ENCODE peak calls at places on chromosomes 16 and 17, in five cellular contexts. W is A549; C is colonic mucosa; H is naive thymus-derived CD4-positive, alpha-beta T cell; B is endodermal cell. R is an unnamed sample.

GRCh38 chr16:3022697-3023414 is 886 bp downstream of the HCFC1R1 start:
- DNase-seq in W (no peak), C (no peak), H (no peak), B (peak), R (peak)

GRCh38 chr16:79267146-79267545 is 333.4 kb downstream of the MAF start:
- DNase-seq in W (no peak), C (no peak), H (no peak), B (no peak), R (no peak)

GRCh38 chr16:24689128-24689527 is 40.3 kb upstream of the TNRC6A start:
- DNase-seq in W (peak), C (no peak), H (no peak), B (peak), R (no peak)

GRCh38 chr17:62892069-62892675 is 73.9 kb upstream of the TANC2 start:
- DNase-seq in W (no peak), C (no peak), H (no peak), B (no peak), R (no peak)

GRCh38 chr16:20372696-20373095 is 20.2 kb upstream of the UMOD start:
- DNase-seq in W (no peak), C (no peak), H (no peak), B (no peak), R (no peak)

GRCh38 chr16:85912271-85912974 is 13.5 kb downstream of the IRF8 start:
- DNase-seq in W (no peak), C (no peak), H (no peak), B (no peak), R (peak)

GRCh38 chr16:2979669-2980226 is 498 bp downstream of the PKMYT1 start:
- DNase-seq in W (no peak), C (peak), H (no peak), B (peak), R (no peak)

GRCh38 chr16:54241525-54241924 is 45.1 kb downstream of the IRX3 start:
- DNase-seq in W (no peak), C (no peak), H (no peak), B (no peak), R (no peak)

GRCh38 chr17:30405161-30405560 is 26.4 kb downstream of the CPD start:
- DNase-seq in W (no peak), C (no peak), H (no peak), B (no peak), R (no peak)

GRCh38 chr17:80294210-80294609 is 33.6 kb downstream of the RNF213 start:
- DNase-seq in W (no peak), C (peak), H (no peak), B (no peak), R (no peak)

GRCh38 chr17:45949755-45950320 is 49.2 kb upstream of the STH start:
- DNase-seq in W (no peak), C (no peak), H (no peak), B (no peak), R (no peak)

GRCh38 chr17:7132511-7133094 is 18.0 kb upstream of the ASGR2 start:
- DNase-seq in W (no peak), C (no peak), H (peak), B (peak), R (no peak)

GRCh38 chr16:22671301-22672076 is 142.5 kb upstream of the HS3ST2 start:
- DNase-seq in W (no peak), C (no peak), H (no peak), B (peak), R (no peak)

GRCh38 chr16:22670551-22670970 is 143.4 kb upstream of the HS3ST2 start:
- DNase-seq in W (peak), C (no peak), H (no peak), B (peak), R (no peak)

GRCh38 chr16:22672830-22673210 is 141.1 kb upstream of the HS3ST2 start:
- DNase-seq in W (no peak), C (no peak), H (no peak), B (peak), R (no peak)

GRCh38 chr16:22668318-22668717 is 145.6 kb upstream of the HS3ST2 start:
- DNase-seq in W (no peak), C (no peak), H (no peak), B (peak), R (no peak)

DNA sequence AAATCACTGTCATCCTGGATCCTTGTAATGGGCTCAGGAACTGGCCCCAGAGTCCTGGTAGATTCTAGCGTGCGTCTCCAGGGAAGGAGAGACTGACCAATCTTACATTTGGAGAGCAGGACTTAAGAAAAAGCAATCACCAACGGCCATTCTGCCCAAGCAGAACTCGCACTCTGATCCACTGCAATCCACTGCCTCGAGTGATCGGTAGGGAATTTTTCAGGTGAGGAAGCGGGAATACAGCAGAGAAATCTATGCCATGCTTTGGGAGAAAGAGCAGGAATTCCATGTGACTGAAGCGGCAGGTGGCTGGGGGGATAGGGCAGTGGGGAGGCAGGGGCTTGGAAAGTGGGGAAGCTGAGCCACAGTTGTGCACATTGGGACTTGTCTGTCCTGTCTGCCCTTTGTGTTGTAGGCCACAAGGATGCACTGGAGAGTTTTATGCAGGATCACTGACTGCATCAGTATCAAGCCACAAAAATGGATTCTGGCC is 143.9 kb upstream of the HS3ST2 start:
- DNase-seq in W (no peak), C (no peak), H (no peak), B (no peak), R (no peak)
- H3K4me3 ChIP-seq in W (no peak), C (no peak), H (no peak), B (no peak), R (no peak)

GRCh38 chr17:81428945-81429344 is 33.7 kb downstream of the BAHCC1 start:
- DNase-seq in W (no peak), C (no peak), H (no peak), B (no peak), R (no peak)
- H3K4me3 ChIP-seq in W (no peak), C (no peak), H (no peak), B (no peak), R (no peak)

DNA sequence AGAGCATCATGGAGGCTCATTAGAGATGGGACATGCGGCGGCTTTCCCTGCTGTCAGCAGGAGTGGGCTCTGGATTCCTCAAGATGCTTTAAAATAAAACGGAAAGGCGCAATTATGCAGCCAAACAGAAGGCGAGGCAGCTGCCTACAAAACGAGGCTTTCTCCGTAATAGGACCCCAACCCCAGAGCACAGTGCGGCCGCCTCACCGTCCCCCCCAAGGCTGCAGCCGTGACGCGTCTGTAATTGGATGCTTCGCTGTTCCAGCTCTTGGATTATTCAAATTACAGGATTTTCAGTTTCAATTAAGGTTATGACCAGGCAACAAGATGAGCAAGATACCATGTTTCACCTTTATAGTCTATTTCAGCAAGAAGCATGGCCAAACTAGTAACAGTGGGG is 37.2 kb upstream of the ABR start:
- DNase-seq in W (no peak), C (no peak), H (no peak), B (peak), R (no peak)
- H3K4me3 ChIP-seq in W (no peak), C (no peak), H (no peak), B (no peak), R (no peak)

GRCh38 chr16:84390131-84390785 is 21.9 kb downstream of the ATP2C2 start:
- DNase-seq in W (no peak), C (no peak), H (no peak), B (no peak), R (no peak)

GRCh38 chr16:84396537-84397008 is 28.2 kb downstream of the ATP2C2 start:
- DNase-seq in W (peak), C (no peak), H (no peak), B (no peak), R (no peak)

GRCh38 chr16:84387021-84387420 is 18.7 kb downstream of the ATP2C2 start:
- DNase-seq in W (no peak), C (no peak), H (no peak), B (no peak), R (no peak)

GRCh38 chr16:84386044-84386443 is 17.7 kb downstream of the ATP2C2 start:
- DNase-seq in W (no peak), C (no peak), H (no peak), B (no peak), R (no peak)

DNA sequence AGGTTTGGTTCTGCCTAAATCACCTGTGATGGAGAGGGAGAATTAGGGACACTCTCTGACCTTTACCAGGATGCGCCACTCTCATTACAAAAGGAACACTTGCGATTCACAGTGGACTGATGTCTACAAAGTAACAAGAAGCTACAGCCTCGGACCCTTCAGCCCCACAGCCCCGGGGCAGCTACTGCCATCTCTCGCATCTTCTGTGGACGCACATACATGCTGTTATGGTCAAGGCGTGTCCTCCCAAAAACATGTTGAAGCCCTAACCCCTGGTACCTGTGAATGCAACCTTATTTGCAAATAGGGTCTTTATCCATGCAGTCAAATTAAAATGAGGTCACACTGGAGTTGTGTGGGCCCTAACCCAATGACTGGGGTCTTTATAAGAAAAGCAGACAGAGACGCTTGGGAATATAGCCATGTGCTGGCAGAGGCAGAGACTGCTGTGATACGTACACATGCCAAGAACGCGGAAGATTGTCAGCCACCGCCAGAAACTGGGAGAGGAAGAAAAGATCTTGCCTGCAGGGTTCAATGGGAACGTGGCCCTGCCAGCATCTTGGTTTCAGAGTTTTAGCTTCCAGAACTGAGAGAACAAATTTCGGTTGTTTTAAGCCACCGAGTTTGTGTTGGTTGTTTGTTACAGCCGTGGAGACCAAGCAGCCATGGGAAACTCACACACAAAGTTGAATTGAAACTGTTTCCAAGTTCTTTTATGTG is 23.0 kb downstream of the ATP2C2 start:
- DNase-seq in W (no peak), C (peak), H (no peak), B (no peak), R (no peak)
- H3K4me3 ChIP-seq in W (no peak), C (no peak), H (no peak), B (no peak), R (no peak)